ENCODE peak calls at places on chromosome 9, in ten cellular contexts. B is cardiac fibroblast; N is GM20000; O is aorta; V is frontal cortex; S is SW 1271; P is epithelial cell of esophagus; A is effector CD8-positive, alpha-beta T cell; Z is hypothalamus; C is non-pigmented ciliary epithelial cell. L is an unnamed sample.

GRCh38 chr9:107784235-107784958 is 294.8 kb upstream of the KLF4 start:
- DNase-seq in B (peak; percentile 93), N (no peak), O (no peak), V (no peak), S (peak; percentile 56), P (peak; percentile 17), A (no peak), Z (no peak), C (peak; percentile 44), L (no peak)

GRCh38 chr9:102497709-102498108 is 497.4 kb upstream of the CYLC2 start:
- DNase-seq in B (no peak), N (no peak), O (no peak), V (no peak), S (no peak), P (no peak), A (no peak), Z (no peak), C (no peak), L (no peak)

GRCh38 chr9:136399176-136400037 is 563 bp downstream of the SNAPC4 start:
- DNase-seq in B (peak; percentile 23), N (peak; percentile 74), O (no peak), V (no peak), S (no peak), P (peak; percentile 27), A (no peak), Z (no peak), C (no peak), L (peak; percentile 44)

GRCh38 chr9:26723486-26723885 is 169.1 kb downstream of the CAAP1 start:
- DNase-seq in B (peak; percentile 17), N (peak; percentile 29), O (no peak), V (no peak), S (peak; percentile 6), P (peak; percentile 66), A (no peak), Z (no peak), C (no peak), L (peak; percentile 20)

GRCh38 chr9:38671372-38671731 is 48.6 kb downstream of the FAM240B start:
- DNase-seq in B (no peak), N (no peak), O (no peak), V (no peak), S (no peak), P (no peak), A (no peak), Z (no peak), C (no peak), L (no peak)

GRCh38 chr9:131605770-131606590 is 60.7 kb downstream of the PRRT1B start:
- DNase-seq in B (no peak), N (no peak), O (no peak), V (no peak), S (no peak), P (no peak), A (no peak), Z (no peak), C (no peak), L (no peak)

GRCh38 chr9:16031971-16032370 is 479.1 kb downstream of the CCDC171 start:
- DNase-seq in B (peak; percentile 20), N (no peak), O (no peak), V (no peak), S (no peak), P (no peak), A (no peak), Z (no peak), C (no peak), L (no peak)

GRCh38 chr9:86534572-86535258 is 180.5 kb upstream of the TUT7 start:
- DNase-seq in B (peak; percentile 88), N (no peak), O (no peak), V (no peak), S (no peak), P (no peak), A (no peak), Z (no peak), C (peak; percentile 34), L (no peak)

GRCh38 chr9:131097948-131098278 is 1.6 kb downstream of the AIF1L start:
- DNase-seq in B (no peak), N (no peak), O (no peak), V (peak; percentile 44), S (no peak), P (no peak), A (no peak), Z (peak; percentile 9), C (no peak), L (no peak)

GRCh38 chr9:125748511-125749099 is 1.4 kb downstream of the PBX3 start:
- DNase-seq in B (no peak), N (peak; percentile 34), O (no peak), V (no peak), S (peak; percentile 44), P (peak; percentile 8), A (no peak), Z (no peak), C (no peak), L (no peak)

GRCh38 chr9:18520395-18520794 is 46.4 kb downstream of the ADAMTSL1 start:
- DNase-seq in B (peak; percentile 38), N (no peak), O (no peak), V (no peak), S (no peak), P (peak; percentile 10), A (no peak), Z (no peak), C (no peak), L (no peak)

GRCh38 chr9:18710089-18710488 is 236.1 kb downstream of the ADAMTSL1 start:
- DNase-seq in B (no peak), N (no peak), O (no peak), V (no peak), S (no peak), P (no peak), A (no peak), Z (no peak), C (no peak), L (no peak)

GRCh38 chr9:96686638-96687335 is 31.7 kb upstream of the PRXL2C start:
- DNase-seq in B (peak; percentile 77), N (peak; percentile 65), O (peak; percentile 95), V (peak; percentile 73), S (peak; percentile 89), P (peak; percentile 74), A (peak; percentile 56), Z (peak; percentile 47), C (peak; percentile 34), L (peak; percentile 76)

GRCh38 chr9:38720083-38720755 is at the start of gene FAM240B:
- DNase-seq in B (no peak), N (no peak), O (no peak), V (no peak), S (no peak), P (no peak), A (no peak), Z (no peak), C (no peak), L (no peak)

GRCh38 chr9:35116898-35117551 is 1.4 kb upstream of the ATOSB start:
- DNase-seq in B (peak; percentile 96), N (peak; percentile 84), O (peak; percentile 93), V (no peak), S (peak; percentile 76), P (peak; percentile 94), A (peak; percentile 78), Z (peak; percentile 58), C (no peak), L (peak; percentile 87)

GRCh38 chr9:119811030-119811429 is 441.8 kb upstream of the BRINP1 start:
- DNase-seq in B (no peak), N (no peak), O (no peak), V (no peak), S (no peak), P (no peak), A (no peak), Z (no peak), C (peak; percentile 8), L (no peak)

GRCh38 chr9:69758001-69758730 is 1.6 kb downstream of the PTAR1 start:
- DNase-seq in B (peak; percentile 48), N (no peak), O (no peak), V (no peak), S (peak; percentile 31), P (peak; percentile 7), A (no peak), Z (no peak), C (no peak), L (no peak)

GRCh38 chr9:116891438-116891837 is 204.3 kb downstream of the TRIM32 start:
- DNase-seq in B (no peak), N (no peak), O (no peak), V (peak; percentile 1), S (no peak), P (no peak), A (no peak), Z (no peak), C (no peak), L (no peak)

GRCh38 chr9:110140276-110140675 is 67.7 kb downstream of the C9orf152 start:
- DNase-seq in B (no peak), N (no peak), O (no peak), V (no peak), S (no peak), P (peak; percentile 69), A (no peak), Z (no peak), C (no peak), L (no peak)

GRCh38 chr9:135906291-135907005 is 898 bp downstream of the CAMSAP1 start:
- DNase-seq in B (peak; percentile 55), N (no peak), O (no peak), V (no peak), S (peak; percentile 41), P (peak; percentile 57), A (no peak), Z (no peak), C (no peak), L (peak; percentile 23)

GRCh38 chr9:130201974-130202373 is 29.8 kb downstream of the NCS1 start:
- DNase-seq in B (no peak), N (no peak), O (no peak), V (no peak), S (no peak), P (no peak), A (no peak), Z (no peak), C (no peak), L (no peak)

GRCh38 chr9:134533850-134534585 is 107.6 kb upstream of the COL5A1 start:
- DNase-seq in B (no peak), N (no peak), O (peak; percentile 55), V (peak; percentile 58), S (no peak), P (no peak), A (no peak), Z (no peak), C (no peak), L (no peak)

GRCh38 chr9:95139121-95139520 is 178.4 kb downstream of the FANCC start:
- DNase-seq in B (no peak), N (no peak), O (no peak), V (no peak), S (no peak), P (no peak), A (no peak), Z (no peak), C (no peak), L (no peak)

GRCh38 chr9:97563458-97564135 is 62.1 kb downstream of the TMOD1 start:
- DNase-seq in B (peak; percentile 18), N (no peak), O (no peak), V (no peak), S (no peak), P (no peak), A (no peak), Z (no peak), C (no peak), L (no peak)

GRCh38 chr9:7984713-7985112 is 185.1 kb upstream of the DMAC1 start:
- DNase-seq in B (no peak), N (no peak), O (no peak), V (no peak), S (no peak), P (no peak), A (no peak), Z (no peak), C (no peak), L (no peak)

GRCh38 chr9:91192785-91193657 is 168.7 kb downstream of the AUH start:
- DNase-seq in B (peak; percentile 99), N (peak; percentile 50), O (peak; percentile 95), V (peak; percentile 49), S (peak; percentile 83), P (peak; percentile 97), A (no peak), Z (no peak), C (peak; percentile 96), L (peak; percentile 83)

GRCh38 chr9:36543916-36544315 is 28.8 kb upstream of the MELK start:
- DNase-seq in B (peak; percentile 85), N (no peak), O (no peak), V (no peak), S (no peak), P (peak; percentile 66), A (no peak), Z (no peak), C (no peak), L (no peak)

GRCh38 chr9:98801969-98802371 is 5.5 kb upstream of the GALNT12 start:
- DNase-seq in B (no peak), N (no peak), O (no peak), V (no peak), S (no peak), P (peak; percentile 92), A (no peak), Z (no peak), C (no peak), L (no peak)